ENCODE peak calls at places on chromosomes 3 and 15, in six cellular contexts. X is neuronal stem cell, I is IMR-90, T is mesenchymal stem cell, O is H1, U is H9. Y is an unnamed sample. For H3K4me1, the result is how much of the 10 kb centered on the place peaks cover.

GRCh38 chr15:69265347-69265955 is 33.3 kb upstream of the PAQR5 start:
- DNase-seq in X (no peak), I (peak), U (no peak), O (no peak), T (peak), Y (no peak)

GRCh38 chr15:60945196-60945595 is 283.9 kb downstream of the RORA start:
- DNase-seq in O (no peak), I (no peak), X (no peak), T (no peak), U (no peak), Y (no peak)

GRCh38 chr3:143643905-143644304 is 204.4 kb downstream of the SLC9A9 start:
- DNase-seq in O (no peak), U (no peak), X (no peak), I (no peak), T (no peak), Y (no peak)

GRCh38 chr3:29440321-29441019 is 159.6 kb downstream of the RBMS3 start:
- DNase-seq in U (no peak), I (no peak), T (peak), O (no peak), X (peak), Y (no peak)

GRCh38 chr3:156516951-156517350 is 38.0 kb downstream of the SSR3 start:
- DNase-seq in X (no peak), U (no peak), O (no peak), I (no peak), T (no peak), Y (no peak)

GRCh38 chr15:39511000-39511914 is 69.6 kb upstream of the THBS1 start:
- DNase-seq in I (peak), O (no peak), T (peak), X (no peak), U (no peak), Y (peak)

GRCh38 chr3:187833799-187834578 is 88.7 kb upstream of the BCL6 start:
- DNase-seq in X (no peak), U (no peak), I (no peak), T (no peak), O (no peak), Y (no peak)

GRCh38 chr3:49902511-49903345 is 945 bp downstream of the MST1R start:
- DNase-seq in U (no peak), O (no peak), X (no peak), T (no peak), I (no peak), Y (no peak)

GRCh38 chr3:190089711-190090110 is 31.0 kb downstream of the P3H2 start:
- DNase-seq in I (no peak), O (no peak), U (no peak), X (no peak), T (no peak), Y (no peak)

GRCh38 chr15:96337354-96337990 is 7.0 kb downstream of the NR2F2 start:
- DNase-seq in T (no peak), X (no peak), U (no peak), I (no peak), O (no peak), Y (no peak)

GRCh38 chr15:99438691-99439523 is 126.9 kb upstream of the MEF2A start:
- DNase-seq in X (no peak), I (no peak), O (no peak), U (peak), T (peak), Y (no peak)

GRCh38 chr3:27195059-27195458 is 174.1 kb downstream of the NEK10 start:
- DNase-seq in X (no peak), U (no peak), O (no peak), I (peak), T (no peak), Y (no peak)

GRCh38 chr3:35305406-35305805 is 333.9 kb upstream of the ARPP21 start:
- DNase-seq in U (no peak), O (no peak), I (no peak), X (no peak), T (no peak), Y (no peak)

GRCh38 chr3:126549861-126550487 is 8.8 kb downstream of the C3orf22 start:
- DNase-seq in I (no peak), T (no peak), X (no peak), U (peak), O (no peak), Y (no peak)

GRCh38 chr15:98873441-98874218 is 134.0 kb downstream of the PGPEP1L start:
- DNase-seq in O (no peak), U (no peak), T (peak), X (no peak), I (peak), Y (peak)

GRCh38 chr3:10471337-10471721 is 34.1 kb downstream of the ATP2B2 start:
- DNase-seq in I (peak), X (peak), T (no peak), U (no peak), O (no peak), Y (no peak)

GRCh38 chr3:153195480-153195879 is 33.5 kb downstream of the RAP2B start:
- DNase-seq in X (no peak), I (no peak), U (no peak), O (no peak), T (no peak), Y (no peak)

GRCh38 chr15:75307778-75308390 is 25.2 kb downstream of the GOLGA6D start:
- DNase-seq in I (no peak), U (peak), O (peak), T (peak), X (peak), Y (peak)

GRCh38 chr15:98592136-98592535 is 56.2 kb upstream of the IGF1R start:
- DNase-seq in X (no peak), O (no peak), I (no peak), T (no peak), U (peak), Y (no peak)

GRCh38 chr3:94225176-94225742 is 162.4 kb downstream of the NSUN3 start:
- DNase-seq in I (no peak), X (no peak), T (peak), O (no peak), U (no peak), Y (no peak)

GRCh38 chr3:149151843-149152242 is 22.4 kb downstream of the HPS3 start:
- DNase-seq in O (no peak), I (peak), X (no peak), U (no peak), T (peak), Y (no peak)

GRCh38 chr15:67098768-67099282 is 33.4 kb downstream of the SMAD3 start:
- DNase-seq in U (no peak), X (no peak), I (no peak), T (peak), O (no peak), Y (no peak)

GRCh38 chr3:30292192-30292893 is 314.1 kb upstream of the TGFBR2 start:
- DNase-seq in T (no peak), I (peak), X (no peak), O (no peak), U (no peak), Y (no peak)

GRCh38 chr15:94168250-94168649 is 63.1 kb upstream of the MCTP2 start:
- DNase-seq in I (no peak), T (no peak), O (no peak), U (no peak), X (no peak), Y (no peak)

GRCh38 chr3:65146149-65146548 is 458.3 kb upstream of the ADAMTS9 start:
- DNase-seq in U (peak), T (peak), O (peak), X (no peak), I (no peak), Y (peak)

GRCh38 chr3:29310865-29311264 is 30.0 kb downstream of the RBMS3 start:
- DNase-seq in U (no peak), X (no peak), I (no peak), T (no peak), O (no peak), Y (no peak)

GRCh38 chr3:194296832-194297666 is 54.1 kb downstream of the CPN2 start:
- DNase-seq in I (no peak), O (no peak), T (peak), X (peak), U (peak), Y (no peak)

GRCh38 chr3:176663376-176663775 is 533.9 kb downstream of the TBL1XR1 start:
- DNase-seq in I (peak), T (peak), O (no peak), X (no peak), U (no peak), Y (no peak)

GRCh38 chr3:185688808-185689207 is 102.7 kb downstream of the SENP2 start:
- DNase-seq in X (no peak), U (peak), T (peak), O (peak), I (peak), Y (peak)

GRCh38 chr3:102006812-102007485 is 157.6 kb downstream of the NFKBIZ start:
- DNase-seq in O (no peak), I (peak), U (no peak), X (no peak), T (peak), Y (no peak)

GRCh38 chr3:127275287-127275781 is 12.5 kb downstream of the PRR20G start:
- DNase-seq in T (no peak), I (no peak), X (no peak), O (no peak), U (no peak), Y (peak)

GRCh38 chr15:54099010-54099409 is 120.8 kb downstream of the UNC13C start:
- DNase-seq in O (no peak), T (no peak), X (no peak), I (no peak), U (no peak), Y (no peak)

GRCh38 chr3:14238936-14239335 is 60.3 kb downstream of the LSM3 start:
- DNase-seq in O (no peak), U (no peak), I (no peak), X (no peak), T (no peak), Y (no peak)

GRCh38 chr3:24365168-24365567 is 129.5 kb downstream of the THRB start:
- DNase-seq in T (peak), O (no peak), X (no peak), I (peak), U (no peak), Y (peak)

GRCh38 chr15:73991726-73992593 is at the start of gene STOML1:
- DNase-seq in I (peak), T (peak), O (peak), X (peak), U (peak), Y (peak)

GRCh38 chr15:85974742-85975141 is 104.9 kb upstream of the AGBL1 start:
- DNase-seq in U (no peak), T (no peak), I (no peak), X (no peak), O (no peak), Y (no peak)

GRCh38 chr3:101676765-101677435 is at the start of gene ZBTB11:
- DNase-seq in U (peak), T (peak), O (peak), X (peak), I (peak), Y (peak)

DNA sequence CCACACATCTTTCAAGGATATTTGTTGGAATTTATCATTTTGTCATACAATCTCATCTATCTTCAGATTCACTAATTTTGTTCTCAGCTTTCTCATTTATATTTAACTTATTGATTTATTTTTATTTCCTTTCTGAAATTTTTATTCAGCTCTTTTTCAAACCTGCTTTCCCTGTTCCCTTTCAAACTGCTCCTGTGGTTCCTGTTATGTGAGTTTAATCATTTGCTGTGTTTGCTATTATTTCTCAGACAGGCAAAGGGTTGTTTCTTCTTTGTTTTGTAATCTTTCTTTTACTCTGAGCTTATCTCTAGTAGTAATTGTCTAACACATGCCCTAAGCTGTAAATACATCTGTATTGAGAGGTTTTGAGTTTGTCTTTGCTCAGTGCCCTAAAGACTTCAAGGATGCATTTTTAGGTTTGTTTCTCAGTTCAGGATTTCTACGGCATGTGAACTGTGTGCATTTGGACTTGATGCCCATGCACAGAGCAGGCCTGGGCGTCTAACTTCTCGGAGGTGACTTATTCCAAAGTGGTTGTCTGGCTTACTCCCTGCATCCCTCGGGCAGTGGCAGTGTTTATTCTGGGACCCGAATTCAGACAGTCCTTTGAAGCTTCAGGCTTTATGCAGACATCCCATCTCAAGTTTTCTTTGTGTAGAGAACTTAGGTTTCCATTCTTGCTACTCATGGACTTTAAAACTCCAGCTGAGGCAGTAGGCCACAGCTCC is 155.0 kb upstream of the TRIM42 start:
- DNase-seq in T (no peak), U (no peak), I (no peak), X (no peak), O (no peak), Y (peak)
- H2BK120ac ChIP-seq in T (no peak), U (no peak), I (no peak), X (no peak), O (no peak), Y (peak)

DNA sequence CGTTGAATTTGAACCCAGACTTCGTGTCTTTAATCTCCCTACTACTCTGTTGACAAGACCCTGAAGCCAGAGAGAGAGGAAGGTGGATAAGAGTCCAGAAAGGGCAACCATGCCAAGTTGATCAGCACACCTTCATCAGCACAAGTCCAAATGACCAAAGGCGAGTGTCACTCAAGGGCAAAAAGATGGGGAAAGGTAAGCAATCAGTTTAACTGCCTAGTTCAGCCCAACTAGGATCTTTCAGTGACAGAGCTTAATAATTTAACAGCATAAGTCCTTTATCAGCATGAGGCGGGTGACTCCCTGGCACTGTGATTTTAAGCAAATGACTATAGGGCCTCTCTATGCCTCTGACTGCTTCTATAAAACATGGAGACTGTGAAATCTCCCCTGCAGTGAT is 6.2 kb downstream of the SUCLG2 start:
- DNase-seq in I (no peak), T (peak), O (no peak), U (no peak), X (no peak), Y (no peak)
- H3K4me1 ChIP-seq in I (under half), T (under half), O (under half), U (under half), X (under half), Y (under half)

DNA sequence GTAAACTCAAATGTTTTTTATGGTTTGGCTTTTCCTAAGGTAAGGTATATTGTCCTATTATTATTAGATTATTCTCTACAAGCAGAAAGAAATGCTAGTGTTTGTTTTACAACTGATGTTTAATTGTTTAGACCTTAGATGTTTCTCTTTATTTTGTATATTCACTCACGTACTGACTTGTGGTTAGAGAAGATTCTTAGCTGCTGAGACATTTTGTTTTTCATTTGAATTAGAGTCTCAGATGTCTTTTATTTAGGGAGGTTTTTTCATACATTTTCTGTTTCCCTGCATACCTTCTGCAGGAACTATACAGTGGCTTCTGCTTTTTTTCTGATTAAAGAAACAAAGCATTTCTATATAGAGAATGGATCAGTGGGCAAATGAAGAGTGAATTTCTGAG is 110.9 kb downstream of the MYRIP start:
- DNase-seq in U (no peak), I (no peak), X (no peak), T (no peak), O (no peak), Y (no peak)
- H4K91ac ChIP-seq in U (no peak), I (no peak), X (no peak), T (no peak), O (no peak), Y (no peak)

GRCh38 chr3:139182598-139182997 is 137.9 kb upstream of the PRR23C start:
- DNase-seq in U (no peak), T (no peak), I (no peak), X (no peak), O (no peak), Y (no peak)

GRCh38 chr3:139189943-139190342 is 145.3 kb upstream of the PRR23C start:
- DNase-seq in U (no peak), O (no peak), I (no peak), T (no peak), X (no peak), Y (no peak)

GRCh38 chr3:139187154-139187553 is 142.5 kb upstream of the PRR23C start:
- DNase-seq in X (no peak), T (no peak), O (no peak), I (no peak), U (no peak), Y (no peak)

GRCh38 chr3:139185482-139185881 is 140.8 kb upstream of the PRR23C start:
- DNase-seq in U (no peak), I (no peak), O (no peak), X (no peak), T (no peak), Y (no peak)

GRCh38 chr3:139187648-139188047 is 143.0 kb upstream of the PRR23C start:
- DNase-seq in U (no peak), I (no peak), T (no peak), X (no peak), O (no peak), Y (no peak)
- H2BK120ac ChIP-seq in U (no peak), I (no peak), T (no peak), X (no peak), O (no peak), Y (no peak)

DNA sequence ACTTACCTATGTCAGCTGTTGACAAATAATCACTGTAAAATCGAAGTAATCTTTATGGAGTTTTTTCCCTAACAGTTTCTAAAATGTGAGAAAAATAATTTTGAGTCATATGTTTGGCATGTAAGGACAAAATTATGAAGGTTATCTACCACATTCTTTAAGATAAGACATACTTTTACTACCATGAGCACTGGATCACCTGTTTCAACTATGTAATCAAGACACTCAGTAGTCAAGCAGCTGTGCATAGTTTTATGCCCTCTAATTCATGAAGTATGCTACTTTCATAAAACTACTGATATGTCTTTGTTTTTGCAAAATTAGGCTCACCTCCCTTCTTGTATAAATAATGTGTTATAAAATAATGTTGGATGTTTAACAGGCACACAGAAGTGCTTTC is 12.2 kb downstream of the FGF7 start:
- DNase-seq in T (no peak), O (no peak), I (peak), U (no peak), X (no peak), Y (peak)
- H3K4me1 ChIP-seq in T (under half), O (under half), I (under half), U (under half), X (under half), Y (under half)

GRCh38 chr3:15382405-15382923 is 44.9 kb downstream of the METTL6 start:
- DNase-seq in I (no peak), U (no peak), T (no peak), X (no peak), O (no peak), Y (no peak)
- H4K91ac ChIP-seq in I (no peak), U (no peak), T (no peak), X (no peak), O (no peak), Y (no peak)